ENCODE peak calls at places on chromosomes 12 and 14, in four cellular contexts. One of them, this sample, is unnamed.

GRCh38 chr12:84874125-84874824 is 38.3 kb downstream of the SLC6A15 start:
- DNase-seq in psoas muscle: no peak
- DNase-seq in H9: no peak
- DNase-seq in NCI-H2171: peak
- DNase-seq in this sample: peak

GRCh38 chr12:116708826-116709756 is 28.8 kb downstream of the SPRING1 start:
- DNase-seq in H9: peak
- DNase-seq in NCI-H2171: peak
- DNase-seq in psoas muscle: peak
- DNase-seq in this sample: no peak

GRCh38 chr14:67491741-67492504 is 3.4 kb upstream of the TMEM229B start:
- DNase-seq in H9: no peak
- DNase-seq in NCI-H2171: peak
- DNase-seq in psoas muscle: no peak
- DNase-seq in this sample: peak

GRCh38 chr12:53265783-53266182 is 2.3 kb upstream of the ESPL1 start:
- DNase-seq in NCI-H2171: no peak
- DNase-seq in H9: no peak
- DNase-seq in psoas muscle: no peak
- DNase-seq in this sample: no peak

GRCh38 chr12:88411689-88412088 is 168.6 kb downstream of the KITLG start:
- DNase-seq in NCI-H2171: no peak
- DNase-seq in H9: no peak
- DNase-seq in psoas muscle: no peak
- DNase-seq in this sample: no peak

GRCh38 chr12:125228519-125229260 is 163.5 kb downstream of the AACS start:
- DNase-seq in H9: peak
- DNase-seq in NCI-H2171: no peak
- DNase-seq in psoas muscle: no peak
- DNase-seq in this sample: peak

GRCh38 chr12:77572371-77572770 is 258.3 kb upstream of the NAV3 start:
- DNase-seq in psoas muscle: no peak
- DNase-seq in H9: no peak
- DNase-seq in NCI-H2171: no peak
- DNase-seq in this sample: no peak

GRCh38 chr14:21894003-21894897 is 220.6 kb upstream of the OR4E1 start:
- DNase-seq in NCI-H2171: no peak
- DNase-seq in psoas muscle: no peak
- DNase-seq in H9: peak
- DNase-seq in this sample: peak

GRCh38 chr12:80707830-80708534 is 548 bp downstream of the MYF6 start:
- DNase-seq in H9: no peak
- DNase-seq in NCI-H2171: no peak
- DNase-seq in psoas muscle: peak
- DNase-seq in this sample: peak

GRCh38 chr14:71116206-71117122 is 209.2 kb downstream of the PCNX1 start:
- DNase-seq in H9: no peak
- DNase-seq in NCI-H2171: no peak
- DNase-seq in psoas muscle: no peak
- DNase-seq in this sample: no peak

GRCh38 chr12:102888511-102888910 is 28.5 kb downstream of the PAH start:
- DNase-seq in H9: no peak
- DNase-seq in NCI-H2171: peak
- DNase-seq in psoas muscle: no peak
- DNase-seq in this sample: peak

GRCh38 chr14:40268236-40268635 is 836.0 kb upstream of the FBXO33 start:
- DNase-seq in H9: no peak
- DNase-seq in psoas muscle: no peak
- DNase-seq in NCI-H2171: no peak
- DNase-seq in this sample: no peak

GRCh38 chr12:109731231-109731731 is 17.7 kb downstream of the FAM222A start:
- DNase-seq in psoas muscle: peak
- DNase-seq in H9: peak
- DNase-seq in NCI-H2171: no peak
- DNase-seq in this sample: no peak

GRCh38 chr14:75041613-75042012 is 9.7 kb downstream of the MLH3 start:
- DNase-seq in psoas muscle: no peak
- DNase-seq in H9: no peak
- DNase-seq in NCI-H2171: no peak
- DNase-seq in this sample: no peak

GRCh38 chr12:112381421-112381897 is 772 bp downstream of the HECTD4 start:
- DNase-seq in psoas muscle: peak
- DNase-seq in NCI-H2171: no peak
- DNase-seq in H9: peak
- DNase-seq in this sample: no peak

This sample was measured in H7.